ENCODE peak calls at places on chromosome 14, in six cellular contexts. One of them, this sample, is unnamed.

GRCh38 chr14:45051180-45051579 is 32.7 kb upstream of the PRPF39 start:
- DNase-seq in testis: no peak
- DNase-seq in A549: no peak
- DNase-seq in uterus: no peak
- DNase-seq in tibial nerve: no peak
- DNase-seq in stomach: no peak
- DNase-seq in this sample: no peak

GRCh38 chr14:76236172-76237130 is 84.7 kb downstream of the GPATCH2L start:
- DNase-seq in testis: no peak
- DNase-seq in A549: no peak
- DNase-seq in uterus: no peak
- DNase-seq in tibial nerve: no peak
- DNase-seq in stomach: no peak
- DNase-seq in this sample: no peak

GRCh38 chr14:59332727-59333126 is 132.5 kb downstream of the GPR135 start:
- DNase-seq in testis: no peak
- DNase-seq in A549: peak
- DNase-seq in uterus: no peak
- DNase-seq in tibial nerve: no peak
- DNase-seq in stomach: no peak
- DNase-seq in this sample: no peak

GRCh38 chr14:50801706-50802105 is 29.3 kb downstream of the NIN start:
- DNase-seq in testis: no peak
- DNase-seq in A549: no peak
- DNase-seq in uterus: no peak
- DNase-seq in tibial nerve: no peak
- DNase-seq in stomach: no peak
- DNase-seq in this sample: no peak

GRCh38 chr14:92486881-92487280 is 26.7 kb upstream of the RIN3 start:
- DNase-seq in testis: no peak
- DNase-seq in A549: no peak
- DNase-seq in uterus: no peak
- DNase-seq in tibial nerve: no peak
- DNase-seq in stomach: no peak
- DNase-seq in this sample: no peak

GRCh38 chr14:23351681-23352505 is 794 bp downstream of the SLC22A17 start:
- DNase-seq in testis: no peak
- DNase-seq in A549: no peak
- DNase-seq in uterus: no peak
- DNase-seq in tibial nerve: no peak
- DNase-seq in stomach: no peak
- DNase-seq in this sample: peak

GRCh38 chr14:23286904-23287479 is 1.1 kb upstream of the HOMEZ start:
- DNase-seq in testis: no peak
- DNase-seq in A549: no peak
- DNase-seq in uterus: no peak
- DNase-seq in tibial nerve: no peak
- DNase-seq in stomach: no peak
- DNase-seq in this sample: no peak

GRCh38 chr14:30223385-30223785 is 295.7 kb upstream of the PRKD1 start:
- DNase-seq in testis: no peak
- DNase-seq in A549: peak
- DNase-seq in uterus: peak
- DNase-seq in tibial nerve: peak
- DNase-seq in stomach: peak
- DNase-seq in this sample: peak

GRCh38 chr14:50533314-50533705 is 941 bp upstream of the MAP4K5 start:
- DNase-seq in testis: no peak
- DNase-seq in A549: no peak
- DNase-seq in uterus: no peak
- DNase-seq in tibial nerve: no peak
- DNase-seq in stomach: no peak
- DNase-seq in this sample: no peak

GRCh38 chr14:101814869-101815268 is 53.4 kb downstream of the PPP2R5C start:
- DNase-seq in testis: no peak
- DNase-seq in A549: no peak
- DNase-seq in uterus: no peak
- DNase-seq in tibial nerve: no peak
- DNase-seq in stomach: no peak
- DNase-seq in this sample: no peak

GRCh38 chr14:27077181-27077738 is 479.4 kb upstream of the NOVA1 start:
- DNase-seq in testis: no peak
- DNase-seq in A549: no peak
- DNase-seq in uterus: no peak
- DNase-seq in tibial nerve: no peak
- DNase-seq in stomach: no peak
- DNase-seq in this sample: no peak

GRCh38 chr14:65044596-65044959 is 57.7 kb downstream of the MAX start:
- DNase-seq in testis: no peak
- DNase-seq in A549: no peak
- DNase-seq in uterus: no peak
- DNase-seq in tibial nerve: no peak
- DNase-seq in stomach: no peak
- DNase-seq in this sample: no peak

GRCh38 chr14:23252006-23252405 is 14.3 kb downstream of the RNF212B start:
- DNase-seq in testis: no peak
- DNase-seq in A549: no peak
- DNase-seq in uterus: no peak
- DNase-seq in tibial nerve: no peak
- DNase-seq in stomach: no peak
- DNase-seq in this sample: no peak

GRCh38 chr14:89388853-89389252 is 28.2 kb downstream of the FOXN3 start:
- DNase-seq in testis: no peak
- DNase-seq in A549: no peak
- DNase-seq in uterus: no peak
- DNase-seq in tibial nerve: no peak
- DNase-seq in stomach: no peak
- DNase-seq in this sample: peak

DNA sequence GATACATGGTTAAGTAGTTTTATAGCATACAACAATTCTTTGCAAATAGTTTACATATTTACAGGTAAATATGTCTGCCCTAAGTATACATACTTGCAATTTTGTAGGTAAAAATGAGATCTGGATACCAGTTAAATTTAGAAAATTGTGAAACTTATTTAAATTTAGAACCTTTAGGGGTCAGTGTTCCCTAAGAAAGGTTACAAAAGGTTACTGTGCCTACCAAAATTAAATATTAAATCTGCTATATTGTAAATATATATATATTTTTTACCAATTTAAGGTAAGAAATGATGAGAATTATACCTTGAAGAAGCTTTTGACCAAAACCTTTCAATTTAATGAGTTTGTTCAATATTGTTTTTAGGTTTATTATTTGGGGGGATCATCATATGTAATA is 54.0 kb downstream of the MIPOL1 start:
- DNase-seq in testis: no peak
- DNase-seq in A549: no peak
- DNase-seq in uterus: no peak
- DNase-seq in tibial nerve: no peak
- DNase-seq in stomach: no peak
- DNase-seq in this sample: no peak
- TF ChIP-seq CTCF in testis: no peak
- TF ChIP-seq CTCF in A549: peak
- TF ChIP-seq CTCF in uterus: no peak
- TF ChIP-seq CTCF in tibial nerve: no peak
- TF ChIP-seq CTCF in stomach: no peak
- TF ChIP-seq CTCF in this sample: no peak

GRCh38 chr14:91265404-91265803 is 20.9 kb upstream of the GPR68 start:
- DNase-seq in testis: no peak
- DNase-seq in A549: no peak
- DNase-seq in uterus: no peak
- DNase-seq in tibial nerve: no peak
- DNase-seq in stomach: no peak
- DNase-seq in this sample: no peak

GRCh38 chr14:91261986-91262549 is 17.6 kb upstream of the GPR68 start:
- DNase-seq in testis: no peak
- DNase-seq in A549: no peak
- DNase-seq in uterus: no peak
- DNase-seq in tibial nerve: no peak
- DNase-seq in stomach: no peak
- DNase-seq in this sample: no peak

GRCh38 chr14:91261115-91261514 is 16.6 kb upstream of the GPR68 start:
- DNase-seq in testis: no peak
- DNase-seq in A549: no peak
- DNase-seq in uterus: no peak
- DNase-seq in tibial nerve: no peak
- DNase-seq in stomach: no peak
- DNase-seq in this sample: no peak

GRCh38 chr14:91263329-91263728 is 18.8 kb upstream of the GPR68 start:
- DNase-seq in testis: no peak
- DNase-seq in A549: no peak
- DNase-seq in uterus: no peak
- DNase-seq in tibial nerve: no peak
- DNase-seq in stomach: no peak
- DNase-seq in this sample: no peak

GRCh38 chr14:91264151-91265150 is 19.9 kb upstream of the GPR68 start:
- DNase-seq in testis: no peak
- DNase-seq in A549: no peak
- DNase-seq in uterus: no peak
- DNase-seq in tibial nerve: no peak
- DNase-seq in stomach: peak
- DNase-seq in this sample: no peak
- H3K4me3 ChIP-seq in testis: peak
- H3K4me3 ChIP-seq in A549: peak
- H3K4me3 ChIP-seq in uterus: peak
- H3K4me3 ChIP-seq in tibial nerve: peak
- H3K4me3 ChIP-seq in stomach: peak
- H3K4me3 ChIP-seq in this sample: peak

GRCh38 chr14:102911541-102911951 is 10.9 kb upstream of the AMN start:
- DNase-seq in testis: no peak
- DNase-seq in A549: no peak
- DNase-seq in uterus: no peak
- DNase-seq in tibial nerve: no peak
- DNase-seq in stomach: no peak
- DNase-seq in this sample: no peak

GRCh38 chr14:102908766-102909455 is 13.6 kb upstream of the AMN start:
- DNase-seq in testis: no peak
- DNase-seq in A549: no peak
- DNase-seq in uterus: no peak
- DNase-seq in tibial nerve: no peak
- DNase-seq in stomach: no peak
- DNase-seq in this sample: no peak

GRCh38 chr14:102910442-102910841 is 12.0 kb upstream of the AMN start:
- DNase-seq in testis: no peak
- DNase-seq in A549: no peak
- DNase-seq in uterus: no peak
- DNase-seq in tibial nerve: no peak
- DNase-seq in stomach: no peak
- DNase-seq in this sample: no peak

GRCh38 chr14:102909462-102909861 is 13.0 kb upstream of the AMN start:
- DNase-seq in testis: no peak
- DNase-seq in A549: no peak
- DNase-seq in uterus: no peak
- DNase-seq in tibial nerve: no peak
- DNase-seq in stomach: no peak
- DNase-seq in this sample: no peak

GRCh38 chr14:102909911-102910310 is 12.6 kb upstream of the AMN start:
- DNase-seq in testis: no peak
- DNase-seq in A549: no peak
- DNase-seq in uterus: no peak
- DNase-seq in tibial nerve: no peak
- DNase-seq in stomach: no peak
- DNase-seq in this sample: no peak
- TF ChIP-seq POLR2A in testis: no peak
- TF ChIP-seq POLR2A in A549: no peak
- TF ChIP-seq POLR2A in uterus: no peak
- TF ChIP-seq POLR2A in tibial nerve: no peak
- TF ChIP-seq POLR2A in stomach: no peak
- TF ChIP-seq POLR2A in this sample: no peak

GRCh38 chr14:56143025-56143424 is 24.8 kb downstream of the PELI2 start:
- DNase-seq in testis: no peak
- DNase-seq in A549: no peak
- DNase-seq in uterus: no peak
- DNase-seq in tibial nerve: no peak
- DNase-seq in stomach: no peak
- DNase-seq in this sample: no peak

GRCh38 chr14:56144176-56144575 is 26.0 kb downstream of the PELI2 start:
- DNase-seq in testis: no peak
- DNase-seq in A549: no peak
- DNase-seq in uterus: no peak
- DNase-seq in tibial nerve: no peak
- DNase-seq in stomach: no peak
- DNase-seq in this sample: no peak

GRCh38 chr14:56147980-56148901 is 30.0 kb downstream of the PELI2 start:
- DNase-seq in testis: no peak
- DNase-seq in A549: no peak
- DNase-seq in uterus: no peak
- DNase-seq in tibial nerve: no peak
- DNase-seq in stomach: no peak
- DNase-seq in this sample: no peak

GRCh38 chr14:56145965-56146364 is 27.8 kb downstream of the PELI2 start:
- DNase-seq in testis: no peak
- DNase-seq in A549: no peak
- DNase-seq in uterus: no peak
- DNase-seq in tibial nerve: no peak
- DNase-seq in stomach: no peak
- DNase-seq in this sample: no peak

GRCh38 chr14:56145181-56145580 is 27.0 kb downstream of the PELI2 start:
- DNase-seq in testis: no peak
- DNase-seq in A549: no peak
- DNase-seq in uterus: no peak
- DNase-seq in tibial nerve: no peak
- DNase-seq in stomach: no peak
- DNase-seq in this sample: no peak
- TF ChIP-seq CTCF in testis: no peak
- TF ChIP-seq CTCF in A549: no peak
- TF ChIP-seq CTCF in uterus: no peak
- TF ChIP-seq CTCF in tibial nerve: no peak
- TF ChIP-seq CTCF in stomach: no peak
- TF ChIP-seq CTCF in this sample: no peak